ENCODE peak calls at places on chromosomes 1 and 21, in nine cellular contexts. D is heart right ventricle; G is central memory CD8-positive, alpha-beta T cell; L is activated naive CD8-positive, alpha-beta T cell treated with anti-CD3 and anti-CD28 coated beads, Interleukin-2, amount 50 U/mL, for 24 hours; T is B cell; C is pancreas; E is HepG2; O is T-cell; N is gastroesophageal sphincter. V is an unnamed sample.
A peak's percentile ranks its signal among the peaks of the same experiment; 100 is the strongest.

GRCh38 chr1:229370601-229371021 is 27.8 kb upstream of the CCSAP start:
- ATAC-seq in D (peak; percentile 91), G (no peak), L (no peak), T (peak; percentile 69), C (no peak), E (no peak), O (no peak), N (no peak), V (no peak)

GRCh38 chr1:229080361-229080760 is 190.6 kb upstream of the RAB4A start:
- ATAC-seq in D (no peak), G (no peak), L (no peak), T (no peak), C (no peak), E (peak; percentile 44), O (no peak), N (no peak), V (no peak)

GRCh38 chr1:201509601-201510374 is 2.9 kb upstream of the CSRP1 start:
- ATAC-seq in D (no peak), G (no peak), L (no peak), T (no peak), C (no peak), E (no peak), O (no peak), N (no peak), V (no peak)

GRCh38 chr1:245512181-245512888 is 357.6 kb downstream of the KIF26B start:
- ATAC-seq in D (no peak), G (no peak), L (no peak), T (no peak), C (no peak), E (no peak), O (no peak), N (no peak), V (no peak)

GRCh38 chr1:156241311-156241811 is 623 bp upstream of the BGLAP start:
- ATAC-seq in D (no peak), G (no peak), L (no peak), T (no peak), C (no peak), E (no peak), O (no peak), N (no peak), V (no peak)

GRCh38 chr21:15242906-15243305 is 178.1 kb upstream of the NRIP1 start:
- ATAC-seq in D (no peak), G (no peak), L (no peak), T (no peak), C (no peak), E (no peak), O (no peak), N (no peak), V (no peak)

GRCh38 chr1:154859786-154860153 is 10.3 kb downstream of the KCNN3 start:
- ATAC-seq in D (peak; percentile 16), G (no peak), L (peak; percentile 31), T (peak; percentile 42), C (no peak), E (no peak), O (no peak), N (no peak), V (peak; percentile 58)

GRCh38 chr1:67747667-67748066 is 62.7 kb downstream of the GADD45A start:
- ATAC-seq in D (peak; percentile 22), G (no peak), L (no peak), T (no peak), C (no peak), E (peak; percentile 18), O (no peak), N (no peak), V (no peak)

GRCh38 chr1:162310337-162310736 is 66.3 kb downstream of the SPATA46 start:
- ATAC-seq in D (no peak), G (no peak), L (no peak), T (no peak), C (no peak), E (no peak), O (no peak), N (no peak), V (no peak)

GRCh38 chr21:32929633-32930038 is 96.1 kb upstream of the OLIG2 start:
- ATAC-seq in D (no peak), G (peak; percentile 13), L (peak; percentile 63), T (no peak), C (no peak), E (no peak), O (no peak), N (no peak), V (peak; percentile 55)

GRCh38 chr1:47406966-47407365 is 9.1 kb upstream of the FOXE3 start:
- ATAC-seq in D (no peak), G (no peak), L (no peak), T (no peak), C (no peak), E (no peak), O (no peak), N (no peak), V (no peak)

GRCh38 chr1:162412002-162412401 is at the start of gene SH2D1B:
- ATAC-seq in D (no peak), G (no peak), L (no peak), T (no peak), C (no peak), E (no peak), O (no peak), N (no peak), V (no peak)

GRCh38 chr1:93468681-93469080 is 20.8 kb downstream of the FNBP1L start:
- ATAC-seq in D (no peak), G (no peak), L (no peak), T (no peak), C (no peak), E (no peak), O (no peak), N (no peak), V (no peak)

GRCh38 chr1:12453400-12454343 is 164.3 kb downstream of the DHRS3 start:
- ATAC-seq in D (peak; percentile 46), G (no peak), L (peak; percentile 38), T (no peak), C (peak; percentile 58), E (peak; percentile 91), O (peak; percentile 31), N (no peak), V (no peak)

GRCh38 chr1:3038571-3039181 is 17.4 kb downstream of the ACTRT2 start:
- ATAC-seq in D (no peak), G (no peak), L (no peak), T (no peak), C (peak; percentile 6), E (no peak), O (no peak), N (no peak), V (no peak)

GRCh38 chr1:178501705-178502329 is 5.1 kb upstream of the CLEC20A start:
- ATAC-seq in D (peak; percentile 89), G (peak; percentile 40), L (peak; percentile 72), T (peak; percentile 69), C (peak; percentile 90), E (peak; percentile 85), O (no peak), N (peak; percentile 51), V (peak; percentile 62)

GRCh38 chr1:242467556-242468145 is 56.8 kb downstream of the PLD5 start:
- ATAC-seq in D (peak; percentile 58), G (no peak), L (no peak), T (peak; percentile 14), C (peak; percentile 86), E (peak; percentile 85), O (no peak), N (peak; percentile 58), V (no peak)

GRCh38 chr1:162397039-162397448 is 14.9 kb downstream of the SH2D1B start:
- ATAC-seq in D (no peak), G (no peak), L (peak; percentile 24), T (no peak), C (no peak), E (peak; percentile 93), O (no peak), N (peak; percentile 34), V (no peak)

GRCh38 chr21:31316488-31317169 is 27.4 kb downstream of the TIAM1 start:
- ATAC-seq in D (no peak), G (no peak), L (no peak), T (no peak), C (no peak), E (no peak), O (no peak), N (no peak), V (no peak)

GRCh38 chr1:4494558-4494957 is 159.9 kb upstream of the AJAP1 start:
- ATAC-seq in D (no peak), G (no peak), L (no peak), T (no peak), C (peak; percentile 82), E (peak; percentile 59), O (no peak), N (no peak), V (no peak)

GRCh38 chr1:70264875-70265274 is 43.7 kb downstream of the SRSF11 start:
- ATAC-seq in D (peak; percentile 90), G (no peak), L (no peak), T (no peak), C (no peak), E (no peak), O (no peak), N (no peak), V (no peak)

GRCh38 chr1:206419250-206419649 is 51.0 kb upstream of the IKBKE start:
- ATAC-seq in D (no peak), G (no peak), L (no peak), T (no peak), C (no peak), E (no peak), O (no peak), N (no peak), V (no peak)

GRCh38 chr21:36076878-36077658 is 7.2 kb downstream of the CBR1 start:
- ATAC-seq in D (no peak), G (no peak), L (no peak), T (peak; percentile 59), C (peak; percentile 49), E (no peak), O (no peak), N (no peak), V (no peak)

GRCh38 chr1:26733982-26734381 is 38.2 kb downstream of the ARID1A start:
- ATAC-seq in D (no peak), G (peak; percentile 79), L (peak; percentile 30), T (no peak), C (no peak), E (no peak), O (peak; percentile 66), N (peak; percentile 70), V (peak; percentile 60)

GRCh38 chr1:151739590-151740355 is 18.5 kb downstream of the RIIAD1 start:
- ATAC-seq in D (no peak), G (no peak), L (no peak), T (no peak), C (peak; percentile 59), E (no peak), O (no peak), N (no peak), V (no peak)

GRCh38 chr21:14913576-14914146 is 151.1 kb downstream of the NRIP1 start:
- ATAC-seq in D (no peak), G (no peak), L (no peak), T (no peak), C (no peak), E (no peak), O (no peak), N (no peak), V (no peak)

GRCh38 chr1:58919986-58920376 is 136.1 kb upstream of the JUN start:
- ATAC-seq in D (no peak), G (no peak), L (no peak), T (no peak), C (no peak), E (no peak), O (no peak), N (no peak), V (no peak)

GRCh38 chr1:204451352-204452124 is 39.9 kb upstream of the PPP1R15B start:
- ATAC-seq in D (no peak), G (no peak), L (no peak), T (no peak), C (no peak), E (no peak), O (no peak), N (no peak), V (no peak)

GRCh38 chr1:101006553-101006952 is 19.0 kb downstream of the DPH5 start:
- ATAC-seq in D (no peak), G (no peak), L (peak; percentile 29), T (no peak), C (no peak), E (no peak), O (no peak), N (no peak), V (peak; percentile 69)

GRCh38 chr1:241109039-241109438 is 248.0 kb downstream of the RGS7 start:
- ATAC-seq in D (no peak), G (no peak), L (no peak), T (no peak), C (no peak), E (no peak), O (no peak), N (no peak), V (no peak)

GRCh38 chr1:3504151-3504822 is 49.8 kb downstream of the ARHGEF16 start:
- ATAC-seq in D (peak; percentile 41), G (no peak), L (no peak), T (no peak), C (peak; percentile 21), E (no peak), O (no peak), N (peak; percentile 85), V (no peak)

V was measured in activated T-helper 17 cell treated with anti-CD3 and anti-CD28 coated beads, Interleukin-2, amount 50 U/mL, for 72 hours.